ENCODE peak calls at places on chromosomes 1 and 21, in ten cellular contexts. One of them, this sample, is unnamed.

GRCh38 chr1:237677979-237678378 is 212.7 kb downstream of the ZP4 start:
- DNase-seq in germinal center: no peak
- DNase-seq in WERI-Rb-1: no peak
- DNase-seq in CD8-positive, alpha-beta T cell: no peak
- DNase-seq in stimulated activated CD4-positive, alpha-beta T cell treated with anti-CD3 and anti-CD28 coated beads, TNF-alpha, amount 100 ng/mL, for 1 hour: no peak
- DNase-seq in GDM1: no peak
- DNase-seq in activated CD4-positive, alpha-beta T cell treated with anti-CD3 and anti-CD28 coated beads, Interleukin-2, amount 50 U/mL, for 48 hours: no peak
- DNase-seq in AG10803: peak; percentile 17
- DNase-seq in naive thymus-derived CD8-positive, alpha-beta T cell: no peak
- DNase-seq in HT1080: peak; percentile 58
- DNase-seq in this sample: no peak

GRCh38 chr1:225813250-225813964 is 3.5 kb downstream of the EPHX1 start:
- DNase-seq in naive thymus-derived CD8-positive, alpha-beta T cell: no peak
- DNase-seq in WERI-Rb-1: no peak
- DNase-seq in GDM1: no peak
- DNase-seq in AG10803: peak; percentile 86
- DNase-seq in germinal center: no peak
- DNase-seq in activated CD4-positive, alpha-beta T cell treated with anti-CD3 and anti-CD28 coated beads, Interleukin-2, amount 50 U/mL, for 48 hours: no peak
- DNase-seq in stimulated activated CD4-positive, alpha-beta T cell treated with anti-CD3 and anti-CD28 coated beads, TNF-alpha, amount 100 ng/mL, for 1 hour: no peak
- DNase-seq in HT1080: no peak
- DNase-seq in CD8-positive, alpha-beta T cell: no peak
- DNase-seq in this sample: peak; percentile 93

GRCh38 chr1:154551474-154551873 is 7.0 kb downstream of the UBE2Q1 start:
- DNase-seq in germinal center: no peak
- DNase-seq in stimulated activated CD4-positive, alpha-beta T cell treated with anti-CD3 and anti-CD28 coated beads, TNF-alpha, amount 100 ng/mL, for 1 hour: no peak
- DNase-seq in GDM1: no peak
- DNase-seq in CD8-positive, alpha-beta T cell: no peak
- DNase-seq in AG10803: no peak
- DNase-seq in naive thymus-derived CD8-positive, alpha-beta T cell: no peak
- DNase-seq in activated CD4-positive, alpha-beta T cell treated with anti-CD3 and anti-CD28 coated beads, Interleukin-2, amount 50 U/mL, for 48 hours: no peak
- DNase-seq in HT1080: no peak
- DNase-seq in WERI-Rb-1: no peak
- DNase-seq in this sample: no peak

GRCh38 chr1:28718166-28718565 is 18.6 kb upstream of the YTHDF2 start:
- DNase-seq in HT1080: no peak
- DNase-seq in GDM1: no peak
- DNase-seq in stimulated activated CD4-positive, alpha-beta T cell treated with anti-CD3 and anti-CD28 coated beads, TNF-alpha, amount 100 ng/mL, for 1 hour: no peak
- DNase-seq in WERI-Rb-1: no peak
- DNase-seq in CD8-positive, alpha-beta T cell: no peak
- DNase-seq in activated CD4-positive, alpha-beta T cell treated with anti-CD3 and anti-CD28 coated beads, Interleukin-2, amount 50 U/mL, for 48 hours: no peak
- DNase-seq in AG10803: peak; percentile 4
- DNase-seq in naive thymus-derived CD8-positive, alpha-beta T cell: no peak
- DNase-seq in germinal center: no peak
- DNase-seq in this sample: no peak

GRCh38 chr1:36703526-36704208 is 221.0 kb upstream of the CSF3R start:
- DNase-seq in GDM1: peak; percentile 65
- DNase-seq in WERI-Rb-1: peak; percentile 96
- DNase-seq in AG10803: peak; percentile 46
- DNase-seq in naive thymus-derived CD8-positive, alpha-beta T cell: peak; percentile 52
- DNase-seq in stimulated activated CD4-positive, alpha-beta T cell treated with anti-CD3 and anti-CD28 coated beads, TNF-alpha, amount 100 ng/mL, for 1 hour: no peak
- DNase-seq in CD8-positive, alpha-beta T cell: no peak
- DNase-seq in germinal center: peak; percentile 87
- DNase-seq in activated CD4-positive, alpha-beta T cell treated with anti-CD3 and anti-CD28 coated beads, Interleukin-2, amount 50 U/mL, for 48 hours: peak; percentile 75
- DNase-seq in HT1080: peak; percentile 67
- DNase-seq in this sample: peak; percentile 81

GRCh38 chr1:67194209-67194863 is 28.1 kb downstream of the IL23R start:
- DNase-seq in germinal center: no peak
- DNase-seq in activated CD4-positive, alpha-beta T cell treated with anti-CD3 and anti-CD28 coated beads, Interleukin-2, amount 50 U/mL, for 48 hours: no peak
- DNase-seq in GDM1: no peak
- DNase-seq in naive thymus-derived CD8-positive, alpha-beta T cell: no peak
- DNase-seq in HT1080: no peak
- DNase-seq in stimulated activated CD4-positive, alpha-beta T cell treated with anti-CD3 and anti-CD28 coated beads, TNF-alpha, amount 100 ng/mL, for 1 hour: no peak
- DNase-seq in WERI-Rb-1: no peak
- DNase-seq in CD8-positive, alpha-beta T cell: no peak
- DNase-seq in AG10803: no peak
- DNase-seq in this sample: no peak

GRCh38 chr21:26137379-26138060 is 33.0 kb downstream of the APP start:
- DNase-seq in activated CD4-positive, alpha-beta T cell treated with anti-CD3 and anti-CD28 coated beads, Interleukin-2, amount 50 U/mL, for 48 hours: no peak
- DNase-seq in naive thymus-derived CD8-positive, alpha-beta T cell: no peak
- DNase-seq in germinal center: no peak
- DNase-seq in WERI-Rb-1: no peak
- DNase-seq in CD8-positive, alpha-beta T cell: no peak
- DNase-seq in HT1080: no peak
- DNase-seq in stimulated activated CD4-positive, alpha-beta T cell treated with anti-CD3 and anti-CD28 coated beads, TNF-alpha, amount 100 ng/mL, for 1 hour: no peak
- DNase-seq in AG10803: no peak
- DNase-seq in GDM1: no peak
- DNase-seq in this sample: no peak

GRCh38 chr1:87132664-87133000 is 196.0 kb upstream of the LMO4 start:
- DNase-seq in stimulated activated CD4-positive, alpha-beta T cell treated with anti-CD3 and anti-CD28 coated beads, TNF-alpha, amount 100 ng/mL, for 1 hour: no peak
- DNase-seq in naive thymus-derived CD8-positive, alpha-beta T cell: no peak
- DNase-seq in AG10803: no peak
- DNase-seq in WERI-Rb-1: no peak
- DNase-seq in GDM1: no peak
- DNase-seq in activated CD4-positive, alpha-beta T cell treated with anti-CD3 and anti-CD28 coated beads, Interleukin-2, amount 50 U/mL, for 48 hours: no peak
- DNase-seq in HT1080: no peak
- DNase-seq in CD8-positive, alpha-beta T cell: no peak
- DNase-seq in germinal center: no peak
- DNase-seq in this sample: no peak

GRCh38 chr1:82759035-82759434 is 958.3 kb downstream of the ADGRL2 start:
- DNase-seq in stimulated activated CD4-positive, alpha-beta T cell treated with anti-CD3 and anti-CD28 coated beads, TNF-alpha, amount 100 ng/mL, for 1 hour: no peak
- DNase-seq in WERI-Rb-1: no peak
- DNase-seq in activated CD4-positive, alpha-beta T cell treated with anti-CD3 and anti-CD28 coated beads, Interleukin-2, amount 50 U/mL, for 48 hours: no peak
- DNase-seq in AG10803: no peak
- DNase-seq in HT1080: no peak
- DNase-seq in naive thymus-derived CD8-positive, alpha-beta T cell: no peak
- DNase-seq in germinal center: no peak
- DNase-seq in GDM1: no peak
- DNase-seq in CD8-positive, alpha-beta T cell: no peak
- DNase-seq in this sample: no peak

GRCh38 chr1:34898220-34898820 is 31.1 kb downstream of the DLGAP3 start:
- DNase-seq in stimulated activated CD4-positive, alpha-beta T cell treated with anti-CD3 and anti-CD28 coated beads, TNF-alpha, amount 100 ng/mL, for 1 hour: no peak
- DNase-seq in CD8-positive, alpha-beta T cell: no peak
- DNase-seq in germinal center: no peak
- DNase-seq in HT1080: no peak
- DNase-seq in AG10803: no peak
- DNase-seq in activated CD4-positive, alpha-beta T cell treated with anti-CD3 and anti-CD28 coated beads, Interleukin-2, amount 50 U/mL, for 48 hours: no peak
- DNase-seq in WERI-Rb-1: no peak
- DNase-seq in GDM1: no peak
- DNase-seq in naive thymus-derived CD8-positive, alpha-beta T cell: no peak
- DNase-seq in this sample: no peak

GRCh38 chr1:36585760-36586072 is 103.0 kb upstream of the CSF3R start:
- DNase-seq in CD8-positive, alpha-beta T cell: no peak
- DNase-seq in WERI-Rb-1: no peak
- DNase-seq in naive thymus-derived CD8-positive, alpha-beta T cell: no peak
- DNase-seq in activated CD4-positive, alpha-beta T cell treated with anti-CD3 and anti-CD28 coated beads, Interleukin-2, amount 50 U/mL, for 48 hours: no peak
- DNase-seq in AG10803: no peak
- DNase-seq in germinal center: no peak
- DNase-seq in HT1080: peak; percentile 10
- DNase-seq in stimulated activated CD4-positive, alpha-beta T cell treated with anti-CD3 and anti-CD28 coated beads, TNF-alpha, amount 100 ng/mL, for 1 hour: no peak
- DNase-seq in GDM1: no peak
- DNase-seq in this sample: no peak

GRCh38 chr1:223771814-223772770 is 59.8 kb downstream of the CAPN2 start:
- DNase-seq in AG10803: peak; percentile 74
- DNase-seq in HT1080: peak; percentile 91
- DNase-seq in GDM1: no peak
- DNase-seq in naive thymus-derived CD8-positive, alpha-beta T cell: no peak
- DNase-seq in stimulated activated CD4-positive, alpha-beta T cell treated with anti-CD3 and anti-CD28 coated beads, TNF-alpha, amount 100 ng/mL, for 1 hour: no peak
- DNase-seq in germinal center: no peak
- DNase-seq in CD8-positive, alpha-beta T cell: no peak
- DNase-seq in activated CD4-positive, alpha-beta T cell treated with anti-CD3 and anti-CD28 coated beads, Interleukin-2, amount 50 U/mL, for 48 hours: peak; percentile 12
- DNase-seq in WERI-Rb-1: no peak
- DNase-seq in this sample: no peak

GRCh38 chr1:162699366-162699765 is 67.1 kb downstream of the DDR2 start:
- DNase-seq in GDM1: no peak
- DNase-seq in activated CD4-positive, alpha-beta T cell treated with anti-CD3 and anti-CD28 coated beads, Interleukin-2, amount 50 U/mL, for 48 hours: no peak
- DNase-seq in germinal center: no peak
- DNase-seq in HT1080: no peak
- DNase-seq in WERI-Rb-1: no peak
- DNase-seq in AG10803: no peak
- DNase-seq in naive thymus-derived CD8-positive, alpha-beta T cell: no peak
- DNase-seq in stimulated activated CD4-positive, alpha-beta T cell treated with anti-CD3 and anti-CD28 coated beads, TNF-alpha, amount 100 ng/mL, for 1 hour: no peak
- DNase-seq in CD8-positive, alpha-beta T cell: no peak
- DNase-seq in this sample: no peak

GRCh38 chr1:204513117-204513716 is 3.0 kb upstream of the MDM4 start:
- DNase-seq in naive thymus-derived CD8-positive, alpha-beta T cell: peak; percentile 68
- DNase-seq in stimulated activated CD4-positive, alpha-beta T cell treated with anti-CD3 and anti-CD28 coated beads, TNF-alpha, amount 100 ng/mL, for 1 hour: no peak
- DNase-seq in germinal center: peak; percentile 67
- DNase-seq in activated CD4-positive, alpha-beta T cell treated with anti-CD3 and anti-CD28 coated beads, Interleukin-2, amount 50 U/mL, for 48 hours: peak; percentile 33
- DNase-seq in WERI-Rb-1: no peak
- DNase-seq in GDM1: peak; percentile 52
- DNase-seq in HT1080: no peak
- DNase-seq in AG10803: no peak
- DNase-seq in CD8-positive, alpha-beta T cell: peak; percentile 73
- DNase-seq in this sample: no peak

GRCh38 chr1:93608188-93609109 is 73.2 kb downstream of the BCAR3 start:
- DNase-seq in germinal center: no peak
- DNase-seq in naive thymus-derived CD8-positive, alpha-beta T cell: no peak
- DNase-seq in GDM1: no peak
- DNase-seq in HT1080: peak; percentile 58
- DNase-seq in activated CD4-positive, alpha-beta T cell treated with anti-CD3 and anti-CD28 coated beads, Interleukin-2, amount 50 U/mL, for 48 hours: peak; percentile 40
- DNase-seq in WERI-Rb-1: no peak
- DNase-seq in AG10803: no peak
- DNase-seq in CD8-positive, alpha-beta T cell: no peak
- DNase-seq in stimulated activated CD4-positive, alpha-beta T cell treated with anti-CD3 and anti-CD28 coated beads, TNF-alpha, amount 100 ng/mL, for 1 hour: no peak
- DNase-seq in this sample: no peak

GRCh38 chr1:233113009-233113712 is 162.8 kb downstream of the NTPCR start:
- DNase-seq in germinal center: no peak
- DNase-seq in HT1080: peak; percentile 100
- DNase-seq in AG10803: peak; percentile 100
- DNase-seq in WERI-Rb-1: peak; percentile 63
- DNase-seq in stimulated activated CD4-positive, alpha-beta T cell treated with anti-CD3 and anti-CD28 coated beads, TNF-alpha, amount 100 ng/mL, for 1 hour: no peak
- DNase-seq in activated CD4-positive, alpha-beta T cell treated with anti-CD3 and anti-CD28 coated beads, Interleukin-2, amount 50 U/mL, for 48 hours: peak; percentile 9
- DNase-seq in CD8-positive, alpha-beta T cell: no peak
- DNase-seq in naive thymus-derived CD8-positive, alpha-beta T cell: no peak
- DNase-seq in GDM1: peak; percentile 78
- DNase-seq in this sample: peak; percentile 77

GRCh38 chr1:207867136-207868081 is 43.5 kb downstream of the CD34 start:
- DNase-seq in activated CD4-positive, alpha-beta T cell treated with anti-CD3 and anti-CD28 coated beads, Interleukin-2, amount 50 U/mL, for 48 hours: no peak
- DNase-seq in WERI-Rb-1: no peak
- DNase-seq in germinal center: no peak
- DNase-seq in AG10803: no peak
- DNase-seq in stimulated activated CD4-positive, alpha-beta T cell treated with anti-CD3 and anti-CD28 coated beads, TNF-alpha, amount 100 ng/mL, for 1 hour: no peak
- DNase-seq in HT1080: no peak
- DNase-seq in CD8-positive, alpha-beta T cell: peak; percentile 45
- DNase-seq in GDM1: no peak
- DNase-seq in naive thymus-derived CD8-positive, alpha-beta T cell: peak; percentile 28
- DNase-seq in this sample: no peak

GRCh38 chr1:40004857-40005256 is 35.7 kb upstream of the CAP1 start:
- DNase-seq in GDM1: no peak
- DNase-seq in WERI-Rb-1: no peak
- DNase-seq in AG10803: no peak
- DNase-seq in HT1080: no peak
- DNase-seq in activated CD4-positive, alpha-beta T cell treated with anti-CD3 and anti-CD28 coated beads, Interleukin-2, amount 50 U/mL, for 48 hours: no peak
- DNase-seq in germinal center: no peak
- DNase-seq in naive thymus-derived CD8-positive, alpha-beta T cell: no peak
- DNase-seq in CD8-positive, alpha-beta T cell: no peak
- DNase-seq in stimulated activated CD4-positive, alpha-beta T cell treated with anti-CD3 and anti-CD28 coated beads, TNF-alpha, amount 100 ng/mL, for 1 hour: no peak
- DNase-seq in this sample: no peak

GRCh38 chr1:54848134-54848948 is 38.7 kb downstream of the DHCR24 start:
- DNase-seq in activated CD4-positive, alpha-beta T cell treated with anti-CD3 and anti-CD28 coated beads, Interleukin-2, amount 50 U/mL, for 48 hours: no peak
- DNase-seq in AG10803: no peak
- DNase-seq in naive thymus-derived CD8-positive, alpha-beta T cell: no peak
- DNase-seq in WERI-Rb-1: no peak
- DNase-seq in HT1080: no peak
- DNase-seq in germinal center: no peak
- DNase-seq in stimulated activated CD4-positive, alpha-beta T cell treated with anti-CD3 and anti-CD28 coated beads, TNF-alpha, amount 100 ng/mL, for 1 hour: no peak
- DNase-seq in GDM1: no peak
- DNase-seq in CD8-positive, alpha-beta T cell: no peak
- DNase-seq in this sample: no peak

GRCh38 chr21:25396135-25396711 is 211.1 kb downstream of the MRPL39 start:
- DNase-seq in stimulated activated CD4-positive, alpha-beta T cell treated with anti-CD3 and anti-CD28 coated beads, TNF-alpha, amount 100 ng/mL, for 1 hour: no peak
- DNase-seq in CD8-positive, alpha-beta T cell: peak; percentile 30
- DNase-seq in activated CD4-positive, alpha-beta T cell treated with anti-CD3 and anti-CD28 coated beads, Interleukin-2, amount 50 U/mL, for 48 hours: peak; percentile 79
- DNase-seq in AG10803: no peak
- DNase-seq in germinal center: peak; percentile 13
- DNase-seq in naive thymus-derived CD8-positive, alpha-beta T cell: no peak
- DNase-seq in WERI-Rb-1: no peak
- DNase-seq in HT1080: peak; percentile 2
- DNase-seq in GDM1: no peak
- DNase-seq in this sample: no peak

GRCh38 chr1:154320882-154321608 is at the start of gene AQP10:
- DNase-seq in naive thymus-derived CD8-positive, alpha-beta T cell: no peak
- DNase-seq in stimulated activated CD4-positive, alpha-beta T cell treated with anti-CD3 and anti-CD28 coated beads, TNF-alpha, amount 100 ng/mL, for 1 hour: no peak
- DNase-seq in AG10803: no peak
- DNase-seq in WERI-Rb-1: no peak
- DNase-seq in CD8-positive, alpha-beta T cell: no peak
- DNase-seq in HT1080: no peak
- DNase-seq in germinal center: no peak
- DNase-seq in GDM1: no peak
- DNase-seq in activated CD4-positive, alpha-beta T cell treated with anti-CD3 and anti-CD28 coated beads, Interleukin-2, amount 50 U/mL, for 48 hours: no peak
- DNase-seq in this sample: peak; percentile 79

GRCh38 chr1:231748744-231749143 is 122.2 kb downstream of the DISC1 start:
- DNase-seq in naive thymus-derived CD8-positive, alpha-beta T cell: no peak
- DNase-seq in CD8-positive, alpha-beta T cell: no peak
- DNase-seq in activated CD4-positive, alpha-beta T cell treated with anti-CD3 and anti-CD28 coated beads, Interleukin-2, amount 50 U/mL, for 48 hours: no peak
- DNase-seq in GDM1: no peak
- DNase-seq in HT1080: no peak
- DNase-seq in stimulated activated CD4-positive, alpha-beta T cell treated with anti-CD3 and anti-CD28 coated beads, TNF-alpha, amount 100 ng/mL, for 1 hour: no peak
- DNase-seq in germinal center: no peak
- DNase-seq in WERI-Rb-1: no peak
- DNase-seq in AG10803: no peak
- DNase-seq in this sample: peak; percentile 16

GRCh38 chr1:7418442-7419080 is 352.5 kb upstream of the VAMP3 start:
- DNase-seq in germinal center: no peak
- DNase-seq in CD8-positive, alpha-beta T cell: no peak
- DNase-seq in naive thymus-derived CD8-positive, alpha-beta T cell: peak; percentile 9
- DNase-seq in GDM1: no peak
- DNase-seq in HT1080: no peak
- DNase-seq in WERI-Rb-1: peak; percentile 4
- DNase-seq in stimulated activated CD4-positive, alpha-beta T cell treated with anti-CD3 and anti-CD28 coated beads, TNF-alpha, amount 100 ng/mL, for 1 hour: no peak
- DNase-seq in activated CD4-positive, alpha-beta T cell treated with anti-CD3 and anti-CD28 coated beads, Interleukin-2, amount 50 U/mL, for 48 hours: no peak
- DNase-seq in AG10803: no peak
- DNase-seq in this sample: no peak

GRCh38 chr1:198657550-198658064 is 18.8 kb downstream of the PTPRC start:
- DNase-seq in WERI-Rb-1: no peak
- DNase-seq in CD8-positive, alpha-beta T cell: peak; percentile 47
- DNase-seq in GDM1: no peak
- DNase-seq in germinal center: no peak
- DNase-seq in HT1080: peak; percentile 58
- DNase-seq in AG10803: peak; percentile 100
- DNase-seq in naive thymus-derived CD8-positive, alpha-beta T cell: no peak
- DNase-seq in activated CD4-positive, alpha-beta T cell treated with anti-CD3 and anti-CD28 coated beads, Interleukin-2, amount 50 U/mL, for 48 hours: no peak
- DNase-seq in stimulated activated CD4-positive, alpha-beta T cell treated with anti-CD3 and anti-CD28 coated beads, TNF-alpha, amount 100 ng/mL, for 1 hour: no peak
- DNase-seq in this sample: no peak

GRCh38 chr1:212749924-212750535 is 41.5 kb downstream of the NSL1 start:
- DNase-seq in CD8-positive, alpha-beta T cell: no peak
- DNase-seq in HT1080: peak; percentile 39
- DNase-seq in germinal center: peak; percentile 34
- DNase-seq in GDM1: no peak
- DNase-seq in activated CD4-positive, alpha-beta T cell treated with anti-CD3 and anti-CD28 coated beads, Interleukin-2, amount 50 U/mL, for 48 hours: no peak
- DNase-seq in AG10803: peak; percentile 82
- DNase-seq in naive thymus-derived CD8-positive, alpha-beta T cell: no peak
- DNase-seq in WERI-Rb-1: no peak
- DNase-seq in stimulated activated CD4-positive, alpha-beta T cell treated with anti-CD3 and anti-CD28 coated beads, TNF-alpha, amount 100 ng/mL, for 1 hour: no peak
- DNase-seq in this sample: peak; percentile 52

This sample was measured in HuH-7.